ENCODE peak calls at places on chromosome X, in seven cellular contexts. B is natural killer cell; T is activated effector memory CD4-positive, alpha-beta T cell treated with anti-CD3 and anti-CD28 coated beads, Interleukin-2, amount 50 U/mL, for 16 hours; G is naive thymus-derived CD8-positive, alpha-beta T cell; V is NAMALWA; Y is hepatocyte; S is fibroblast of pulmonary artery. N is an unnamed sample.
A peak's percentile ranks its signal among the peaks of the same experiment; 100 is the strongest.

GRCh38 chrX:124994404-124994803 is 325.3 kb upstream of the TEX13C start:
- DNase-seq in B (no peak), T (no peak), G (no peak), V (no peak), Y (no peak), S (no peak), N (no peak)

GRCh38 chrX:76427560-76428242 is at the start of gene MAGEE1:
- DNase-seq in B (peak; percentile 61), T (peak; percentile 92), G (peak; percentile 74), V (peak; percentile 62), Y (peak; percentile 79), S (peak; percentile 52), N (peak; percentile 92)

GRCh38 chrX:79366888-79367749 is at the start of gene ITM2A:
- DNase-seq in B (peak; percentile 37), T (peak; percentile 85), G (peak; percentile 57), V (no peak), Y (peak; percentile 35), S (peak; percentile 7), N (peak; percentile 87)

GRCh38 chrX:31546130-31546529 is 474.3 kb upstream of the FTHL17 start:
- DNase-seq in B (no peak), T (no peak), G (no peak), V (no peak), Y (no peak), S (peak; percentile 72), N (no peak)

GRCh38 chrX:15749642-15750610 is 11.9 kb downstream of the CA5B start:
- DNase-seq in B (no peak), T (no peak), G (no peak), V (peak; percentile 40), Y (no peak), S (no peak), N (no peak)

GRCh38 chrX:71210829-71211228 is 12.2 kb upstream of the GJB1 start:
- DNase-seq in B (no peak), T (no peak), G (no peak), V (no peak), Y (no peak), S (no peak), N (no peak)

GRCh38 chrX:45230410-45230809 is 29.7 kb upstream of the DIPK2B start:
- DNase-seq in B (no peak), T (no peak), G (no peak), V (no peak), Y (no peak), S (no peak), N (no peak)

GRCh38 chrX:123570011-123570590 is 162.8 kb downstream of the THOC2 start:
- DNase-seq in B (no peak), T (no peak), G (no peak), V (no peak), Y (no peak), S (no peak), N (no peak)

GRCh38 chrX:74578137-74578536 is 36.3 kb downstream of the RLIM start:
- DNase-seq in B (no peak), T (no peak), G (no peak), V (no peak), Y (no peak), S (no peak), N (no peak)

GRCh38 chrX:16185725-16186136 is 18.4 kb downstream of the MAGEB17 start:
- DNase-seq in B (no peak), T (no peak), G (no peak), V (no peak), Y (no peak), S (peak; percentile 58), N (no peak)

GRCh38 chrX:134685662-134686061 is 27.4 kb upstream of the PLAC1 start:
- DNase-seq in B (no peak), T (no peak), G (no peak), V (no peak), Y (no peak), S (peak; percentile 41), N (no peak)